ENCODE peak calls at places on chromosomes 7 and 10, in nine cellular contexts. I is IMR-90; W is lower lobe of right lung; M is astrocyte of the spinal cord; V is endothelial cell of umbilical vein; F is neural progenitor cell; B is retinal pigment epithelial cell; E is CD4-positive, CD25-positive, alpha-beta regulatory T cell; G is left lung. X is an unnamed sample.
A peak's percentile ranks its signal among the peaks of the same experiment; 100 is the strongest.

GRCh38 chr10:50576245-50576815 is 47.4 kb downstream of the SGMS1 start:
- DNase-seq in V (no peak), F (no peak), W (no peak), G (no peak), E (no peak), B (no peak), I (peak; percentile 49), M (no peak), X (no peak)

GRCh38 chr10:118955531-118956252 is 73.8 kb upstream of the NANOS1 start:
- DNase-seq in W (no peak), B (no peak), E (no peak), G (no peak), M (no peak), F (peak; percentile 7), I (no peak), V (no peak), X (no peak)

GRCh38 chr10:119370972-119371703 is 163.8 kb downstream of the GRK5 start:
- DNase-seq in B (no peak), E (no peak), G (no peak), M (peak; percentile 90), V (peak; percentile 90), I (peak; percentile 94), F (no peak), W (no peak), X (no peak)

GRCh38 chr10:4775808-4776207 is 50.2 kb upstream of the AKR1E2 start:
- DNase-seq in M (peak; percentile 64), E (no peak), G (no peak), V (no peak), I (peak; percentile 54), F (no peak), B (no peak), W (no peak), X (no peak)

GRCh38 chr7:155972651-155973349 is 160.5 kb upstream of the SHH start:
- DNase-seq in B (no peak), F (no peak), V (no peak), G (no peak), I (no peak), E (no peak), W (no peak), M (no peak), X (no peak)

GRCh38 chr10:43120948-43121290 is 17.3 kb upstream of the CSGALNACT2 start:
- DNase-seq in G (peak; percentile 74), M (no peak), B (no peak), V (no peak), I (peak; percentile 8), E (peak; percentile 59), F (no peak), W (peak; percentile 66), X (peak; percentile 52)

GRCh38 chr7:28957064-28957821 is 887 bp downstream of the TRIL start:
- DNase-seq in M (peak; percentile 8), I (no peak), F (peak; percentile 69), W (peak; percentile 52), G (no peak), B (no peak), V (peak; percentile 38), E (no peak), X (no peak)

GRCh38 chr7:7254908-7255307 is 72.6 kb downstream of the C1GALT1 start:
- DNase-seq in M (no peak), E (no peak), W (no peak), I (no peak), B (no peak), V (no peak), F (no peak), G (no peak), X (no peak)

GRCh38 chr10:36172054-36172531 is 530.0 kb upstream of the FZD8 start:
- DNase-seq in E (no peak), W (no peak), M (peak; percentile 85), B (no peak), I (peak; percentile 71), G (no peak), F (no peak), V (peak; percentile 54), X (no peak)

GRCh38 chr10:100621360-100622205 is 85.8 kb downstream of the HIF1AN start:
- DNase-seq in F (no peak), V (no peak), G (no peak), B (no peak), E (peak; percentile 45), I (peak; percentile 7), M (no peak), W (no peak), X (peak; percentile 14)

GRCh38 chr7:22729180-22729579 is 2.2 kb downstream of the IL6 start:
- DNase-seq in G (no peak), I (peak; percentile 18), M (no peak), W (no peak), B (no peak), F (no peak), E (no peak), V (no peak), X (no peak)

GRCh38 chr7:22726345-22726848 is 603 bp upstream of the IL6 start:
- DNase-seq in G (peak; percentile 61), I (peak; percentile 90), M (peak; percentile 92), V (peak; percentile 84), E (peak; percentile 19), F (peak; percentile 71), B (peak; percentile 73), W (peak; percentile 66), X (peak; percentile 38)

GRCh38 chr7:22725585-22725984 is 1.4 kb upstream of the IL6 start:
- DNase-seq in G (no peak), B (no peak), M (peak; percentile 22), F (peak; percentile 23), V (no peak), I (peak; percentile 48), E (no peak), W (no peak), X (no peak)

GRCh38 chr7:22728416-22729029 is 1.5 kb downstream of the IL6 start:
- DNase-seq in W (no peak), M (peak; percentile 70), B (no peak), I (peak; percentile 71), G (no peak), E (no peak), F (peak; percentile 51), V (peak; percentile 79), X (no peak)

DNA sequence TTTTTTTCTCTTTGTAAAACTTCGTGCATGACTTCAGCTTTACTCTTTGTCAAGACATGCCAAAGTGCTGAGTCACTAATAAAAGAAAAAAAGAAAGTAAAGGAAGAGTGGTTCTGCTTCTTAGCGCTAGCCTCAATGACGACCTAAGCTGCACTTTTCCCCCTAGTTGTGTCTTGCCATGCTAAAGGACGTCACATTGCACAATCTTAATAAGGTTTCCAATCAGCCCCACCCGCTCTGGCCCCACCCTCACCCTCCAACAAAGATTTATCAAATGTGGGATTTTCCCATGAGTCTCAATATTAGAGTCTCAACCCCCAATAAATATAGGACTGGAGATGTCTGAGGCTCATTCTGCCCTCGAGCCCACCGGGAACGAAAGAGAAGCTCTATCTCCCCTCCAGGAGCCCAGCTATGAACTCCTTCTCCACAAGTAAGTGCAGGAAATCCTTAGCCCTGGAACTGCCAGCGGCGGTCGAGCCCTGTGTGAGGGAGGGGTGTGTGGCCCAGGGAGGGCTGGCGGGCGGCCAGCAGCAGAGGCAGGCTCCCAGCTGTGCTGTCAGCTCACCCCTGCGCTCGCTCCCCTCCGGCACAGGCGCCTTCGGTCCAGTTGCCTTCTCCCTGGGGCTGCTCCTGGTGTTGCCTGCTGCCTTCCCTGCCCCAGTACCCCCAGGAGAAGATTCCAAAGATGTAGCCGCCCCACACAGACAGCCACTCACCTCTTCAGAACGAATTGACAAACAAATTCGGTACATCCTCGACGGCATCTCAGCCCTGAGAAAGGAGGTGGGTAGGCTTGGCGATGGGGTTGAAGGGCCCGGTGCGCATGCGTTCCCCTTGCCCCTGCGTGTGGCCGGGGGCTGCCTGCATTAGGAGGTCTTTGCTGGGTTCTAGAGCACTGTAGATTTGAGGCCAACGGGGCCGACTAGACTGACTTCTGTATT is at the start of gene IL6:
- DNase-seq in V (peak; percentile 91), F (peak; percentile 48), W (peak; percentile 83), E (no peak), M (peak; percentile 96), B (peak; percentile 88), I (peak; percentile 97), G (peak; percentile 84), X (peak; percentile 12)
- H3K4me3 ChIP-seq in V (peak within 1 kb of the TSS; percentile 42), F (peak within 1 kb of the TSS; percentile 17), W (peak within 1 kb of the TSS; percentile 56), E (no peak within 1 kb of the TSS), M (peak within 1 kb of the TSS; percentile 33), B (peak within 1 kb of the TSS; percentile 40), I (peak within 1 kb of the TSS; percentile 69), G (no peak within 1 kb of the TSS), X (no peak within 1 kb of the TSS)

GRCh38 chr7:91293136-91293535 is 28.9 kb downstream of the FZD1 start:
- DNase-seq in M (no peak), W (no peak), E (no peak), I (no peak), F (no peak), G (no peak), V (peak; percentile 63), B (no peak), X (no peak)
- H3K4me3 ChIP-seq in M (no peak overlapping the region), W (no peak overlapping the region), E (no peak overlapping the region), I (no peak overlapping the region), F (no peak overlapping the region), G (no peak overlapping the region), V (no peak overlapping the region), B (no peak overlapping the region), X (no peak overlapping the region)

DNA sequence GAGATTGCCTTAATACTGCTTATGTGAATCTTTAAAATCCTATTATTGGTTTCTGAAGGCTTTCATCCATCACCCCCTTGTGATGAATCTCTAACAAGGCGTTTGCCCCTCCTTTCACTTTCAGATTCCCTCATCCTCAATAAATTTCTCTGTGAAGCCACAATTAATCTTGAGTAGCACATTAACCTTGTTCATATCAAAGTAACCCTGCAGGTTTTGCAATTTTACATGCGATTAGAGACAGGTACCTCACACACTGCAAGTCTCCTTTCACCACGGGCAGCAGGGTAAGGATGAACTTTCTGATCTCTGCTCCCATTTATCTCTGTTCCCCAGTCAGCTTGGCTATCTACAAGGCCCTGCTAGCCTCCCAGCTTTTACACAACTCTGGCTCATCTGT is 785.7 kb downstream of the REEP3 start:
- DNase-seq in V (no peak), I (no peak), B (no peak), E (no peak), G (no peak), F (no peak), W (no peak), M (no peak), X (no peak)
- H3K4me3 ChIP-seq in V (no peak overlapping the region), I (no peak overlapping the region), B (no peak overlapping the region), E (no peak overlapping the region), G (no peak overlapping the region), F (no peak overlapping the region), W (no peak overlapping the region), M (no peak overlapping the region), X (no peak overlapping the region)

GRCh38 chr10:24277277-24277676 is 68.3 kb downstream of the KIAA1217 start:
- DNase-seq in B (no peak), W (no peak), F (no peak), G (no peak), M (no peak), V (no peak), E (no peak), I (no peak), X (no peak)

GRCh38 chr10:24277771-24278518 is 69.0 kb downstream of the KIAA1217 start:
- DNase-seq in M (peak; percentile 34), I (no peak), V (no peak), G (no peak), B (no peak), E (no peak), F (no peak), W (no peak), X (no peak)

GRCh38 chr10:24279166-24279565 is 70.2 kb downstream of the KIAA1217 start:
- DNase-seq in E (no peak), F (no peak), G (no peak), W (no peak), I (no peak), B (no peak), M (no peak), V (no peak), X (no peak)

DNA sequence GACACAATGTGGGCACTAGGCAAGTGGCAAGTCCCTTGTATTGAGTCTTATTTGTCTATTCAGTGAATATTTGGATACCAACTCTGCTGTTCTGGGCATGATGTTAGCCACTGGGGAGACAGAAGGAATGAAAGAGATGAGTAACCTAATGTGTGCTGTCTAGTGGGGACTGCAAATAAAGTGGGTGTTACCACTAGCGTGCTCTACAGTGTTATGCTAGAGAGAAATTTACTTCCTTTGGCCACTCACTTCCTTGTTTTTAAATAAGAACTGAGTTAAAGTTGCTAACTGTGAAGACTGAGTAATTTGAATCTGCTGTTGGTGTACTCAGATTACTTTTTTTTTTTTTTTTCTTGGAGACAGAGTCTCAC is 69.6 kb downstream of the KIAA1217 start:
- DNase-seq in V (no peak), G (no peak), W (no peak), F (no peak), B (no peak), M (no peak), I (no peak), E (no peak), X (no peak)
- H3K4me3 ChIP-seq in V (no peak overlapping the region), G (no peak overlapping the region), W (no peak overlapping the region), F (no peak overlapping the region), B (no peak overlapping the region), M (no peak overlapping the region), I (no peak overlapping the region), E (no peak overlapping the region), X (no peak overlapping the region)

X was measured in Jurkat, Clone E6-1.